ENCODE peak calls at places on chromosomes 4 and X, in eight cellular contexts. One of them, this sample, is unnamed.

GRCh38 chrX:18973527-18974192 is 10.3 kb downstream of the PHKA2 start:
- DNase-seq in A673: peak; percentile 78
- DNase-seq in epithelial cell of esophagus: no peak
- DNase-seq in progenitor cell of endocrine pancreas: no peak
- DNase-seq in ovary: no peak
- DNase-seq in astrocyte: no peak
- DNase-seq in AG09319: no peak
- DNase-seq in CD8-positive, alpha-beta T cell: no peak
- DNase-seq in this sample: no peak

GRCh38 chrX:39614680-39614998 is 483.1 kb downstream of the BCOR start:
- DNase-seq in AG09319: no peak
- DNase-seq in astrocyte: no peak
- DNase-seq in progenitor cell of endocrine pancreas: no peak
- DNase-seq in A673: no peak
- DNase-seq in CD8-positive, alpha-beta T cell: no peak
- DNase-seq in ovary: no peak
- DNase-seq in epithelial cell of esophagus: no peak
- DNase-seq in this sample: no peak

GRCh38 chr4:92969650-92970370 is 666.0 kb downstream of the GRID2 start:
- DNase-seq in astrocyte: peak; percentile 97
- DNase-seq in ovary: no peak
- DNase-seq in AG09319: peak; percentile 61
- DNase-seq in A673: peak; percentile 43
- DNase-seq in epithelial cell of esophagus: peak; percentile 91
- DNase-seq in progenitor cell of endocrine pancreas: no peak
- DNase-seq in CD8-positive, alpha-beta T cell: no peak
- DNase-seq in this sample: no peak

GRCh38 chr4:145840162-145840768 is 98.4 kb downstream of the ZNF827 start:
- DNase-seq in ovary: no peak
- DNase-seq in progenitor cell of endocrine pancreas: no peak
- DNase-seq in AG09319: no peak
- DNase-seq in astrocyte: peak; percentile 32
- DNase-seq in epithelial cell of esophagus: peak; percentile 52
- DNase-seq in A673: peak; percentile 86
- DNase-seq in CD8-positive, alpha-beta T cell: no peak
- DNase-seq in this sample: peak; percentile 50

GRCh38 chrX:111098874-111099273 is 2.9 kb downstream of the PAK3 start:
- DNase-seq in progenitor cell of endocrine pancreas: peak; percentile 73
- DNase-seq in AG09319: no peak
- DNase-seq in epithelial cell of esophagus: peak; percentile 40
- DNase-seq in astrocyte: no peak
- DNase-seq in CD8-positive, alpha-beta T cell: peak; percentile 66
- DNase-seq in ovary: peak; percentile 23
- DNase-seq in A673: peak; percentile 50
- DNase-seq in this sample: peak; percentile 73

GRCh38 chr4:54727346-54727745 is 69.6 kb downstream of the KIT start:
- DNase-seq in progenitor cell of endocrine pancreas: no peak
- DNase-seq in AG09319: no peak
- DNase-seq in CD8-positive, alpha-beta T cell: no peak
- DNase-seq in ovary: no peak
- DNase-seq in astrocyte: no peak
- DNase-seq in epithelial cell of esophagus: no peak
- DNase-seq in A673: no peak
- DNase-seq in this sample: no peak

GRCh38 chr4:3444351-3445110 is 2.8 kb downstream of the HGFAC start:
- DNase-seq in astrocyte: no peak
- DNase-seq in CD8-positive, alpha-beta T cell: no peak
- DNase-seq in ovary: no peak
- DNase-seq in AG09319: no peak
- DNase-seq in A673: no peak
- DNase-seq in epithelial cell of esophagus: no peak
- DNase-seq in progenitor cell of endocrine pancreas: no peak
- DNase-seq in this sample: no peak

GRCh38 chrX:128518508-128518907 is 466.3 kb upstream of the ACTRT1 start:
- DNase-seq in progenitor cell of endocrine pancreas: no peak
- DNase-seq in CD8-positive, alpha-beta T cell: no peak
- DNase-seq in ovary: no peak
- DNase-seq in astrocyte: no peak
- DNase-seq in A673: peak; percentile 51
- DNase-seq in epithelial cell of esophagus: peak; percentile 44
- DNase-seq in AG09319: no peak
- DNase-seq in this sample: no peak

GRCh38 chrX:54891573-54891972 is 29.1 kb upstream of the TRO start:
- DNase-seq in astrocyte: peak; percentile 16
- DNase-seq in epithelial cell of esophagus: peak; percentile 51
- DNase-seq in ovary: no peak
- DNase-seq in A673: peak; percentile 47
- DNase-seq in CD8-positive, alpha-beta T cell: peak; percentile 38
- DNase-seq in AG09319: peak; percentile 4
- DNase-seq in progenitor cell of endocrine pancreas: no peak
- DNase-seq in this sample: peak; percentile 25

GRCh38 chr4:139300431-139301142 is 718 bp upstream of the NAA15 start:
- DNase-seq in A673: peak; percentile 49
- DNase-seq in progenitor cell of endocrine pancreas: no peak
- DNase-seq in AG09319: no peak
- DNase-seq in ovary: no peak
- DNase-seq in CD8-positive, alpha-beta T cell: no peak
- DNase-seq in epithelial cell of esophagus: peak; percentile 79
- DNase-seq in astrocyte: peak; percentile 64
- DNase-seq in this sample: no peak

GRCh38 chr4:3572363-3572762 is 40.1 kb upstream of the LRPAP1 start:
- DNase-seq in ovary: no peak
- DNase-seq in CD8-positive, alpha-beta T cell: no peak
- DNase-seq in epithelial cell of esophagus: no peak
- DNase-seq in AG09319: no peak
- DNase-seq in A673: no peak
- DNase-seq in astrocyte: no peak
- DNase-seq in progenitor cell of endocrine pancreas: no peak
- DNase-seq in this sample: no peak

GRCh38 chr4:138681000-138681604 is 334.5 kb upstream of the NOCT start:
- DNase-seq in astrocyte: no peak
- DNase-seq in epithelial cell of esophagus: peak; percentile 75
- DNase-seq in progenitor cell of endocrine pancreas: peak; percentile 70
- DNase-seq in AG09319: peak; percentile 56
- DNase-seq in CD8-positive, alpha-beta T cell: peak; percentile 71
- DNase-seq in A673: peak; percentile 80
- DNase-seq in ovary: peak; percentile 63
- DNase-seq in this sample: peak; percentile 48

GRCh38 chr4:24966076-24966475 is 53.2 kb upstream of the CCDC149 start:
- DNase-seq in A673: no peak
- DNase-seq in CD8-positive, alpha-beta T cell: no peak
- DNase-seq in AG09319: no peak
- DNase-seq in progenitor cell of endocrine pancreas: no peak
- DNase-seq in ovary: no peak
- DNase-seq in astrocyte: no peak
- DNase-seq in epithelial cell of esophagus: no peak
- DNase-seq in this sample: no peak

GRCh38 chr4:36165256-36166005 is 78.9 kb downstream of the ARAP2 start:
- DNase-seq in astrocyte: peak; percentile 51
- DNase-seq in A673: no peak
- DNase-seq in progenitor cell of endocrine pancreas: no peak
- DNase-seq in AG09319: no peak
- DNase-seq in epithelial cell of esophagus: peak; percentile 29
- DNase-seq in CD8-positive, alpha-beta T cell: no peak
- DNase-seq in ovary: no peak
- DNase-seq in this sample: no peak

GRCh38 chrX:118459494-118459893 is 36.1 kb upstream of the DOCK11 start:
- DNase-seq in astrocyte: peak; percentile 8
- DNase-seq in A673: peak; percentile 30
- DNase-seq in CD8-positive, alpha-beta T cell: peak; percentile 18
- DNase-seq in progenitor cell of endocrine pancreas: no peak
- DNase-seq in epithelial cell of esophagus: peak; percentile 28
- DNase-seq in ovary: no peak
- DNase-seq in AG09319: peak; percentile 10
- DNase-seq in this sample: peak; percentile 25

GRCh38 chrX:46279214-46279924 is 265.9 kb downstream of the ZNF674 start:
- DNase-seq in A673: peak; percentile 56
- DNase-seq in progenitor cell of endocrine pancreas: no peak
- DNase-seq in ovary: no peak
- DNase-seq in AG09319: no peak
- DNase-seq in CD8-positive, alpha-beta T cell: no peak
- DNase-seq in epithelial cell of esophagus: no peak
- DNase-seq in astrocyte: no peak
- DNase-seq in this sample: no peak
- TF ChIP-seq CTCF in A673: peak; percentile 51
- TF ChIP-seq CTCF in progenitor cell of endocrine pancreas: no peak
- TF ChIP-seq CTCF in ovary: no peak
- TF ChIP-seq CTCF in AG09319: peak; percentile 19
- TF ChIP-seq CTCF in CD8-positive, alpha-beta T cell: no peak
- TF ChIP-seq CTCF in epithelial cell of esophagus: no peak
- TF ChIP-seq CTCF in astrocyte: no peak
- TF ChIP-seq CTCF in this sample: no peak

DNA sequence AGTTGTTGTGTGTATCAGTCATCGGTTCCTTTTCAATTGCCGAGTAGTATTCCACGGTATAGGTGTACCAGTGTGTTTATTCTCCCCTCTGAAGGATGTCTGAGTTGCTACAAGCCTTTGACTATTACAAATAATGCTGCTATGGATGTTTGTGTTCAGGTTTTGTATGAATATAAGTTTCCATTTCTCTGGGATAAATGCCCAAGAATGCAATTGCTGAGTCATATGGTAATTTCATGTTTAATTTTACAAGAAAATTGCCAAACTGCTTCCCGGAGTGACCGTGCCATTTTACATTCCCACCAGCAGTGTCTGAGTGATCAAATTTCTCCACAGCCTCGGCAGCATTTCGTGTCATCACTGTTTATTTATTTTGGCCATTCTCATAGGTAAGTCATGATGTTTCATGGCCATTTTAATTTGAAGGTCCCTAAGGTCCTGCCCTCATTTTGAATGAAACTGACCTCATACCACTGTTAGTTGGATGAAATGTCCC is 73.9 kb downstream of the IRF2 start:
- DNase-seq in A673: peak; percentile 58
- DNase-seq in ovary: no peak
- DNase-seq in astrocyte: peak; percentile 88
- DNase-seq in progenitor cell of endocrine pancreas: no peak
- DNase-seq in epithelial cell of esophagus: peak; percentile 89
- DNase-seq in CD8-positive, alpha-beta T cell: no peak
- DNase-seq in AG09319: peak; percentile 91
- DNase-seq in this sample: no peak
- TF ChIP-seq CTCF in A673: no peak
- TF ChIP-seq CTCF in ovary: no peak
- TF ChIP-seq CTCF in astrocyte: peak; percentile 51
- TF ChIP-seq CTCF in progenitor cell of endocrine pancreas: no peak
- TF ChIP-seq CTCF in epithelial cell of esophagus: peak; percentile 33
- TF ChIP-seq CTCF in CD8-positive, alpha-beta T cell: no peak
- TF ChIP-seq CTCF in AG09319: peak; percentile 40
- TF ChIP-seq CTCF in this sample: no peak

GRCh38 chrX:645024-645376 is 14.4 kb downstream of the SHOX start:
- DNase-seq in epithelial cell of esophagus: no peak
- DNase-seq in ovary: no peak
- DNase-seq in AG09319: no peak
- DNase-seq in CD8-positive, alpha-beta T cell: no peak
- DNase-seq in progenitor cell of endocrine pancreas: no peak
- DNase-seq in astrocyte: no peak
- DNase-seq in A673: no peak
- DNase-seq in this sample: no peak

GRCh38 chrX:644304-645023 is 13.9 kb downstream of the SHOX start:
- DNase-seq in progenitor cell of endocrine pancreas: no peak
- DNase-seq in ovary: no peak
- DNase-seq in CD8-positive, alpha-beta T cell: no peak
- DNase-seq in A673: no peak
- DNase-seq in AG09319: no peak
- DNase-seq in astrocyte: no peak
- DNase-seq in epithelial cell of esophagus: no peak
- DNase-seq in this sample: no peak

GRCh38 chrX:643911-644303 is 13.3 kb downstream of the SHOX start:
- DNase-seq in ovary: no peak
- DNase-seq in epithelial cell of esophagus: no peak
- DNase-seq in AG09319: no peak
- DNase-seq in progenitor cell of endocrine pancreas: no peak
- DNase-seq in astrocyte: no peak
- DNase-seq in CD8-positive, alpha-beta T cell: no peak
- DNase-seq in A673: no peak
- DNase-seq in this sample: no peak

GRCh38 chrX:646796-647195 is 16.2 kb downstream of the SHOX start:
- DNase-seq in ovary: no peak
- DNase-seq in AG09319: no peak
- DNase-seq in A673: no peak
- DNase-seq in astrocyte: no peak
- DNase-seq in CD8-positive, alpha-beta T cell: no peak
- DNase-seq in progenitor cell of endocrine pancreas: no peak
- DNase-seq in epithelial cell of esophagus: no peak
- DNase-seq in this sample: no peak

GRCh38 chrX:646228-646495 is 15.6 kb downstream of the SHOX start:
- DNase-seq in progenitor cell of endocrine pancreas: no peak
- DNase-seq in astrocyte: no peak
- DNase-seq in CD8-positive, alpha-beta T cell: no peak
- DNase-seq in ovary: no peak
- DNase-seq in AG09319: no peak
- DNase-seq in epithelial cell of esophagus: no peak
- DNase-seq in A673: no peak
- DNase-seq in this sample: no peak
- TF ChIP-seq CTCF in progenitor cell of endocrine pancreas: no peak
- TF ChIP-seq CTCF in astrocyte: no peak
- TF ChIP-seq CTCF in CD8-positive, alpha-beta T cell: no peak
- TF ChIP-seq CTCF in ovary: no peak
- TF ChIP-seq CTCF in AG09319: no peak
- TF ChIP-seq CTCF in epithelial cell of esophagus: no peak
- TF ChIP-seq CTCF in A673: no peak
- TF ChIP-seq CTCF in this sample: no peak

DNA sequence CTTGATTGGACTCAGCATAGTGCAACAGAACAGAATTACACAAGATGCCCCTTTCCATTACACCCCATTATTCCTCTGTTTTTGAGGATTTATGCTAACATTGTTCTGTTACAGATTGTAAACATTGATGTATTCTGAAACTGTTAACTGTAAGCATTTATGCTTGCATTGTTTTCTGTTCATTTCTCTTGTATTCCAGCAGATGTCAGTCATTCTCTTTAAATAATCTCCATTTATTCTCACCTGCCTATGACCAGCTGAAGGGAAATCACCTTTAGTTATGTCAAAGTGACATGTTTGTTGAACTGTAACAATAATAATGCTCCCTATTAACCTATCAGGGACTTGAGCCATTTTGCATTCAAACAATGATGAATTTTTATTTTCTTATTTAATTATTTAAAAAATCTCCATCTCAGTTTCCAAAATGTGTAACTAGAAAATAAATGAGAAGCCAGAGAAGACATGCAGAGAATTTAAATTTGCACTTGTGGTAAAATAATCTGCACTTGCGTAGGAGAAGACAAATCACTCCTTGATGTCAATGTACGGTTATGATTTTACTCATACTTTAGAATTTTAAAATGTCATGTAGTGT is 58.0 kb downstream of the SPCS3 start:
- DNase-seq in astrocyte: peak; percentile 17
- DNase-seq in epithelial cell of esophagus: peak; percentile 63
- DNase-seq in A673: peak; percentile 6
- DNase-seq in progenitor cell of endocrine pancreas: no peak
- DNase-seq in AG09319: no peak
- DNase-seq in ovary: no peak
- DNase-seq in CD8-positive, alpha-beta T cell: no peak
- DNase-seq in this sample: peak; percentile 18
- TF ChIP-seq CTCF in astrocyte: peak; percentile 58
- TF ChIP-seq CTCF in epithelial cell of esophagus: peak; percentile 49
- TF ChIP-seq CTCF in A673: peak; percentile 52
- TF ChIP-seq CTCF in progenitor cell of endocrine pancreas: peak; percentile 57
- TF ChIP-seq CTCF in AG09319: peak; percentile 51
- TF ChIP-seq CTCF in ovary: no peak
- TF ChIP-seq CTCF in CD8-positive, alpha-beta T cell: no peak
- TF ChIP-seq CTCF in this sample: peak; percentile 66

This sample was measured in GM13977.